ENCODE peak calls at places on chromosomes 13 and 19, in ten cellular contexts. V is IMR-90, A is neural progenitor cell, I is fibroblast of lung, Y is endothelial cell of umbilical vein, S is keratinocyte, E is astrocyte, Z is trophoblast cell, R is OCI-LY7, T is H9. B is an unnamed sample.

GRCh38 chr13:75312884-75313520 is 169.0 kb downstream of the TBC1D4 start:
- DNase-seq in A (no peak), S (no peak), R (no peak), I (no peak), E (no peak), V (no peak), T (no peak), Y (no peak), Z (no peak), B (no peak)

GRCh38 chr13:95137096-95137495 is 164.2 kb downstream of the ABCC4 start:
- DNase-seq in E (no peak), A (no peak), I (peak; percentile 15), R (no peak), Z (no peak), S (no peak), T (no peak), Y (peak; percentile 64), V (peak; percentile 42), B (no peak)

GRCh38 chr19:55703790-55704215 is 28.8 kb downstream of the EPN1 start:
- DNase-seq in V (no peak), Y (peak; percentile 15), A (peak; percentile 15), R (peak; percentile 19), S (no peak), E (no peak), Z (peak; percentile 71), T (peak; percentile 77), I (peak; percentile 6), B (no peak)

GRCh38 chr13:36700170-36700569 is 26.4 kb downstream of the SERTM1 start:
- DNase-seq in Z (no peak), S (no peak), R (no peak), V (no peak), E (no peak), A (no peak), I (no peak), T (no peak), Y (no peak), B (no peak)

GRCh38 chr19:49613374-49613773 is 22.4 kb downstream of the PRR12 start:
- DNase-seq in S (no peak), I (no peak), T (no peak), Y (peak; percentile 53), Z (peak; percentile 5), E (no peak), R (no peak), A (no peak), V (no peak), B (peak; percentile 48)

GRCh38 chr13:20160346-20161274 is at the start of gene GJA3:
- DNase-seq in I (peak; percentile 44), Y (no peak), A (peak; percentile 84), E (peak; percentile 18), S (no peak), V (peak; percentile 39), R (no peak), T (peak; percentile 77), Z (peak; percentile 51), B (peak; percentile 70)

GRCh38 chr13:66154354-66154753 is 1075.8 kb downstream of the PCDH9 start:
- DNase-seq in I (no peak), A (no peak), R (no peak), T (no peak), S (no peak), Y (no peak), E (no peak), V (no peak), Z (no peak), B (no peak)

GRCh38 chr13:80873589-80873988 is 532.7 kb upstream of the SPRY2 start:
- DNase-seq in A (no peak), S (no peak), Z (peak; percentile 2), T (no peak), R (no peak), I (peak; percentile 8), V (no peak), E (no peak), Y (no peak), B (no peak)

GRCh38 chr19:44924243-44924725 is 9.9 kb downstream of the APOC1 start:
- DNase-seq in V (no peak), E (no peak), T (no peak), Z (no peak), S (no peak), Y (no peak), R (no peak), A (no peak), I (no peak), B (no peak)

GRCh38 chr19:45761714-45762113 is 7.3 kb downstream of the SIX5 start:
- DNase-seq in Z (no peak), T (no peak), E (no peak), I (no peak), S (no peak), V (no peak), R (no peak), A (no peak), Y (no peak), B (no peak)

GRCh38 chr19:10111405-10111811 is at the start of gene P2RY11:
- DNase-seq in I (no peak), R (no peak), T (no peak), Z (no peak), V (no peak), E (no peak), A (no peak), Y (no peak), S (no peak), B (no peak)

GRCh38 chr19:13966684-13967128 is 14.4 kb downstream of the DCAF15 start:
- DNase-seq in V (no peak), E (no peak), Y (no peak), I (no peak), A (no peak), R (no peak), T (no peak), S (no peak), Z (no peak), B (peak; percentile 2)

GRCh38 chr19:2491130-2491801 is 15.3 kb downstream of the GADD45B start:
- DNase-seq in I (peak; percentile 92), R (peak; percentile 72), A (no peak), E (peak; percentile 89), Z (peak; percentile 78), S (no peak), V (peak; percentile 84), T (no peak), Y (peak; percentile 41), B (peak; percentile 46)

GRCh38 chr13:113123226-113124150 is 889 bp downstream of the F10 start:
- DNase-seq in I (no peak), S (no peak), A (no peak), Y (no peak), E (no peak), R (no peak), Z (no peak), V (no peak), T (peak; percentile 41), B (no peak)

GRCh38 chr19:31254611-31255010 is 94.6 kb downstream of the TSHZ3 start:
- DNase-seq in R (no peak), I (no peak), T (no peak), E (peak; percentile 9), S (no peak), Y (no peak), A (no peak), V (no peak), Z (peak; percentile 60), B (no peak)

GRCh38 chr13:39655569-39656324 is at the start of gene COG6:
- DNase-seq in Z (peak; percentile 97), T (peak; percentile 95), I (peak; percentile 77), S (peak; percentile 54), E (peak; percentile 58), Y (peak; percentile 96), R (peak; percentile 91), A (peak; percentile 92), V (peak; percentile 80), B (peak; percentile 91)
- H3K27ac ChIP-seq in Z (peak within 1 kb of the TSS; percentile 52), T (no peak within 1 kb of the TSS), I (peak within 1 kb of the TSS; percentile 9), S (peak within 1 kb of the TSS; percentile 33), E (peak within 1 kb of the TSS; percentile 54), Y (peak within 1 kb of the TSS; percentile 33), R (no peak within 1 kb of the TSS), A (no peak within 1 kb of the TSS), V (peak within 1 kb of the TSS; percentile 86), B (peak within 1 kb of the TSS; percentile 64)

DNA sequence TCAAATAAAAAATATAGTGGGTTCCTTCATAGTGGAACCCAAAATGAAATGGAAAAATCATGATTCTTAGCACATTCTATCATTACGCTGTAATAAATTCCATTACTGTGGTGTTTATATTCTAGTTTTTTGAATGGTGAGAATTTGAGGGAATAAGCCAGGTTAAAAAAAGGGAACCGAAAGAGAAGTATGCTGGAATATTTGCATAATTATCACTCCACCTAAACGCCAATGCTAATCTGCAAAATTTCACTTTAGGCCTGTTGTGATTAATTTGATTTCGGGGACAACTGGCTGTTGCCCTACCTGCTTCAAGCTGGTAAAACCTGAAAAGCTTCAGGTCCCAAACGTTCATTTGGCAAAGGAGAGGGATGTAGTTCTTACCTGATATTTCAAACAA is 32.1 kb upstream of the SCEL start:
- DNase-seq in I (no peak), A (no peak), S (no peak), Z (no peak), T (no peak), R (peak; percentile 8), V (no peak), E (no peak), Y (no peak), B (no peak)
- H2AFZ ChIP-seq in I (no peak overlapping the region), A (no peak overlapping the region), S (no peak overlapping the region), Z (peak overlapping the region; percentile 35), T (no peak overlapping the region), R (peak overlapping the region; percentile 29), V (no peak overlapping the region), E (no peak overlapping the region), Y (no peak overlapping the region), B (no peak overlapping the region)

DNA sequence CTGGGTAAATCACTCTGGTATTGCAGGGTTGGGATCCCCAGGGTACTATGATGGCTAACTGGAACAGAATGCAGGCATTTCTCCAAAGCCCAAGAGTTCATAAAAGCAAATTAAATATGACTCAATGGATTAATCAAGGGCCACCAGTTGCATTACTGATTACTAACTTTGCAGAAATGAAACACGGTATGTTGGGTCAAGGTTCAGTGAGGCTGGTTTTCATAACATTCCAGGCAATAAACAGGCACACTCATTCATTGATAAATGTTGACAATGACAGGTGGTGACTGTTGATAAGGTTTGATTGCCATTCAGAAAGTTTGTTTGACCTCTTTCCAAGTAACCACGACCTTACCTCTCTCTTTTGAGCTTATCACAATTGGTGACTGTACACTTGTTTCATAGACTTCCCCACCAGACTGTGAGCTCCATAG is 506 bp upstream of the AP1M1 start:
- DNase-seq in R (peak; percentile 13), Z (peak; percentile 33), T (no peak), E (peak; percentile 86), V (peak; percentile 92), A (no peak), S (no peak), I (peak; percentile 90), Y (peak; percentile 87), B (no peak)
- H3K27ac ChIP-seq in R (peak overlapping the region; percentile 54), Z (no peak overlapping the region), T (no peak overlapping the region), E (peak overlapping the region; percentile 76), V (peak overlapping the region; percentile 82), A (no peak overlapping the region), S (peak overlapping the region; percentile 55), I (peak overlapping the region; percentile 96), Y (peak overlapping the region; percentile 81), B (peak overlapping the region; percentile 72)

DNA sequence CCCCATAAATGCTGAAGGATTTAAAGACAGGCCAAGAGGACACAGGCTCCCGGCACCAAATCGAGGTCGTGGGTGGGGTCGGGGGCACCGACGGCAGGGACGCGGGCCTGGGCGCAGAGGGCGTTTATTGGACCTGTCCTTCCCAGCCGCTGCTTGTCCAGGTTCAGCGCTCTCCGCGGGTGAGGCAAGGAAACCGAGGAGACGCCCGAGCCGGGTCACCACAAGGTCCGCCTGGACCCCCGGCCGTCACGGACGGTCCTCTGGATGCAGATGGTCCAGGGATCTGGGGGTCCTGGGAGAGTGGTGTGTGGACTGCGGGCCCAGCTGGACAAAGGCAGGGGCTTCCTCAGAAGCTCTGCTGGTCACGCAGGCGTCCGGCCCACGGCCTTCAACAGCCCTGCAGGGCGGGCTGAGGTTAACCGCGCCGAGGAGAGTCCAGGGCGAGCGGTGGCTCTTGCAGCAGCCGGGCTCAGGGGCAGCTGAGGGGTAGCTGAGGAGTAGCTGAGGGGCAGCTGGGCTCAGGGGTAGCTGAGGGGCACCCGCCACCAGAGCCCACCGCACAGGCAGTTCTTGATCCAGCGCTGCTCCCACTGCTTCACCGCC is 8.5 kb downstream of the CFD start:
- DNase-seq in T (no peak), Y (no peak), V (no peak), I (no peak), R (no peak), S (no peak), Z (no peak), E (no peak), A (no peak), B (no peak)
- H2AFZ ChIP-seq in T (no peak overlapping the region), Y (no peak overlapping the region), V (no peak overlapping the region), I (no peak overlapping the region), R (no peak overlapping the region), S (no peak overlapping the region), Z (no peak overlapping the region), E (no peak overlapping the region), A (no peak overlapping the region), B (no peak overlapping the region)

B was measured in hepatocyte.